ENCODE peak calls at places on chromosome 18, in six cellular contexts. X is cardiac muscle cell, M is brain microvascular endothelial cell, N is GM23338, U is left lung, S is ovary. G is an unnamed sample.

GRCh38 chr18:63319383-63320040 is at the start of gene BCL2:
- DNase-seq in X (peak; percentile 52), M (peak; percentile 7), N (peak; percentile 62), U (peak; percentile 39), S (peak; percentile 58), G (no peak)

GRCh38 chr18:13915391-13915790 is at the start of gene MC2R:
- DNase-seq in X (no peak), M (no peak), N (no peak), U (no peak), S (no peak), G (no peak)

GRCh38 chr18:12287684-12288405 is 20.2 kb upstream of the TUBB6 start:
- DNase-seq in X (peak; percentile 81), M (peak; percentile 98), N (peak; percentile 66), U (peak; percentile 84), S (peak; percentile 67), G (peak; percentile 93)

GRCh38 chr18:13447621-13448020 is 229.1 kb downstream of the LDLRAD4 start:
- DNase-seq in X (no peak), M (peak; percentile 90), N (peak; percentile 48), U (no peak), S (no peak), G (peak; percentile 20)

GRCh38 chr18:73681912-73682311 is 465.7 kb downstream of the FBXO15 start:
- DNase-seq in X (no peak), M (no peak), N (no peak), U (no peak), S (no peak), G (no peak)

GRCh38 chr18:51030537-51031258 is 685 bp downstream of the SMAD4 start:
- DNase-seq in X (peak; percentile 83), M (peak; percentile 18), N (peak; percentile 71), U (peak; percentile 78), S (peak; percentile 78), G (no peak)

GRCh38 chr18:44759925-44760342 is 79.2 kb downstream of the SETBP1 start:
- DNase-seq in X (no peak), M (no peak), N (no peak), U (no peak), S (no peak), G (no peak)

GRCh38 chr18:51461956-51462355 is 264.5 kb upstream of the MEX3C start:
- DNase-seq in X (no peak), M (no peak), N (no peak), U (no peak), S (no peak), G (no peak)

GRCh38 chr18:54843302-54843701 is 15.0 kb downstream of the RAB27B start:
- DNase-seq in X (no peak), M (peak; percentile 36), N (no peak), U (no peak), S (no peak), G (no peak)

GRCh38 chr18:12606592-12607315 is 51.2 kb downstream of the SPIRE1 start:
- DNase-seq in X (no peak), M (no peak), N (no peak), U (no peak), S (no peak), G (peak; percentile 88)

GRCh38 chr18:74796928-74797576 is 199.4 kb downstream of the ZNF407 start:
- DNase-seq in X (peak; percentile 61), M (no peak), N (no peak), U (no peak), S (no peak), G (peak; percentile 68)

GRCh38 chr18:23270999-23271680 is 135.9 kb downstream of the CABLES1 start:
- DNase-seq in X (no peak), M (no peak), N (no peak), U (no peak), S (no peak), G (no peak)

GRCh38 chr18:77015176-77015575 is 117.4 kb downstream of the MBP start:
- DNase-seq in X (no peak), M (no peak), N (no peak), U (no peak), S (no peak), G (no peak)

GRCh38 chr18:63253428-63254372 is 65.9 kb downstream of the BCL2 start:
- DNase-seq in X (no peak), M (peak; percentile 20), N (no peak), U (no peak), S (no peak), G (peak; percentile 71)

GRCh38 chr18:21341141-21341540 is 99.1 kb downstream of the GREB1L start:
- DNase-seq in X (no peak), M (no peak), N (no peak), U (no peak), S (no peak), G (peak; percentile 40)

GRCh38 chr18:34595673-34596072 is 114.4 kb upstream of the DTNA start:
- DNase-seq in X (no peak), M (peak; percentile 11), N (peak; percentile 75), U (no peak), S (no peak), G (peak; percentile 44)

GRCh38 chr18:40984856-40985255 is 970.2 kb upstream of the PIK3C3 start:
- DNase-seq in X (no peak), M (peak; percentile 37), N (no peak), U (no peak), S (no peak), G (peak; percentile 69)

GRCh38 chr18:34297287-34297686 is 72.6 kb upstream of the NOL4 start:
- DNase-seq in X (no peak), M (no peak), N (no peak), U (no peak), S (no peak), G (no peak)

GRCh38 chr18:63157293-63158011 is 162.1 kb downstream of the BCL2 start:
- DNase-seq in X (no peak), M (no peak), N (no peak), U (no peak), S (no peak), G (no peak)

GRCh38 chr18:25284861-25285574 is 66.9 kb downstream of the ZNF521 start:
- DNase-seq in X (peak; percentile 85), M (no peak), N (peak; percentile 21), U (no peak), S (peak; percentile 53), G (no peak)

GRCh38 chr18:22063077-22063476 is 106.3 kb upstream of the GATA6 start:
- DNase-seq in X (no peak), M (no peak), N (no peak), U (no peak), S (no peak), G (no peak)

GRCh38 chr18:25832008-25832604 is 258.3 kb downstream of the SS18 start:
- DNase-seq in X (peak; percentile 78), M (peak; percentile 71), N (peak; percentile 80), U (peak; percentile 40), S (peak; percentile 48), G (peak; percentile 3)

GRCh38 chr18:12990128-12990485 is 1.1 kb upstream of the CEP192 start:
- DNase-seq in X (no peak), M (no peak), N (no peak), U (no peak), S (no peak), G (peak; percentile 10)

GRCh38 chr18:7764406-7764805 is 197.3 kb downstream of the PTPRM start:
- DNase-seq in X (no peak), M (no peak), N (no peak), U (no peak), S (no peak), G (no peak)

GRCh38 chr18:3238742-3239141 is 8.9 kb upstream of the MYL12A start:
- DNase-seq in X (no peak), M (no peak), N (no peak), U (no peak), S (no peak), G (no peak)
- TF ChIP-seq CTCF in X (no peak), M (peak; percentile 32), N (no peak), U (no peak), S (no peak), G (peak; percentile 4)

GRCh38 chr18:48459471-48459870 is 50.3 kb upstream of the ZBTB7C start:
- DNase-seq in X (no peak), M (no peak), N (no peak), U (no peak), S (no peak), G (no peak)

GRCh38 chr18:48460929-48461583 is 51.9 kb upstream of the ZBTB7C start:
- DNase-seq in X (no peak), M (no peak), N (no peak), U (no peak), S (no peak), G (peak; percentile 84)

GRCh38 chr18:48456838-48457237 is 47.7 kb upstream of the ZBTB7C start:
- DNase-seq in X (no peak), M (no peak), N (no peak), U (no peak), S (no peak), G (no peak)

GRCh38 chr18:48455555-48456478 is 46.6 kb upstream of the ZBTB7C start:
- DNase-seq in X (no peak), M (peak; percentile 88), N (no peak), U (no peak), S (no peak), G (peak; percentile 90)

DNA sequence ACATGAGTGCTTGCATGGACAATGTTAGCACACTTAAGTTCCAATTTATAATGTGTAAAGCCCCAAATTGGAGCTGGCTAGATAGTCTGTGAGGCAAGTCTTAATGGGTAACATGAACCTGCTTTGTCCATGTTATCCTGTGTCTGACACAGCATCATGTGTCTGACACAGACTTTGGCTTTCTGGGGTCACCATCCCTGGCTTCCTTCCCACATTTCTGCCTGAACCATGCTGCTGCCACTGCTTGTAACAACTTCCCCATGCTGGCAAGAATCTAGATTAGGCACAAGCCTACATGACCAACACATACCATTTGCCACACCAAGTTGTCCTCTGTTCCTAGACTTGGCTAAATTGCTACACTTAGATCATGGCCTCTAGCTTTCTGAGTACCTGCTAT is 49.8 kb upstream of the ZBTB7C start:
- DNase-seq in X (no peak), M (no peak), N (no peak), U (no peak), S (no peak), G (peak; percentile 63)
- H3K27me3 ChIP-seq in X (no peaks in the 10 kb centered on the region), M (peaks cover 3% of the 10 kb centered on the region), N (no peaks in the 10 kb centered on the region), U (no peaks in the 10 kb centered on the region), S (no peaks in the 10 kb centered on the region), G (no peaks in the 10 kb centered on the region)

GRCh38 chr18:5066380-5066977 is 130.6 kb downstream of the AKAIN1 start:
- DNase-seq in X (no peak), M (no peak), N (peak; percentile 80), U (no peak), S (no peak), G (no peak)
- TF ChIP-seq CTCF in X (no peak), M (no peak), N (peak; percentile 77), U (peak; percentile 12), S (no peak), G (no peak)

GRCh38 chr18:78955066-78955465 is 24.6 kb upstream of the SALL3 start:
- DNase-seq in X (no peak), M (no peak), N (no peak), U (no peak), S (no peak), G (no peak)

GRCh38 chr18:78962098-78962497 is 17.5 kb upstream of the SALL3 start:
- DNase-seq in X (no peak), M (no peak), N (no peak), U (no peak), S (no peak), G (no peak)

GRCh38 chr18:78960709-78961108 is 18.9 kb upstream of the SALL3 start:
- DNase-seq in X (no peak), M (no peak), N (no peak), U (no peak), S (no peak), G (no peak)

DNA sequence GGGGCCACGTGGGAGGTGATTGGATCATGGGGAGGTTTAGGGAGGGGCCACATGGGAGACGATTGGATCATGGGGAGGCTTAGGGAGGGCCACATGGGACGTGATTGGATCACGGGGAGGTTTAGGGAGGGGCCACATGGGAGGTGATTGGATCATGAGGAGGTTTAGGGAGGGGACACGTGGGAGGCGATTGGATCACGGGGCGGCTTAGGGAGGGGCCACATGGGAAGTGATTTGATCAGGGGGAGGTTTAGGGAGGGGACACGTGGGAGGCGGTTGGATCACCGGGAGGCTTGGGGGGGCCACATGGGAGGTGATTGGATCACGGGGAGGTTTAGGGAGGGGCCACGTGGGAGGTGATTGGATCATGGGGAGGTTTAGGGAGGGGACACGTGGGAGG is 22.5 kb upstream of the SALL3 start:
- DNase-seq in X (no peak), M (no peak), N (no peak), U (no peak), S (no peak), G (no peak)
- H3K27me3 ChIP-seq in X (no peaks in the 10 kb centered on the region), M (no peaks in the 10 kb centered on the region), N (no peaks in the 10 kb centered on the region), U (no peaks in the 10 kb centered on the region), S (no peaks in the 10 kb centered on the region), G (no peaks in the 10 kb centered on the region)